ENCODE peak calls at places on chromosomes 1 and 21, in nine cellular contexts. A is astrocyte; G is ovary; U is H9; T is psoas muscle; S is aorta; Z is naive thymus-derived CD4-positive, alpha-beta T cell; R is foreskin keratinocyte; C is brain microvascular endothelial cell. M is an unnamed sample.

GRCh38 chr1:232416026-232416568 is 213.8 kb downstream of the SIPA1L2 start:
- DNase-seq in A (no peak), G (no peak), U (no peak), T (no peak), S (no peak), Z (no peak), R (peak; percentile 59), C (no peak), M (no peak)

GRCh38 chr1:221138516-221138915 is 259.3 kb downstream of the HLX start:
- DNase-seq in A (no peak), G (no peak), U (no peak), T (no peak), S (no peak), Z (no peak), R (no peak), C (no peak), M (no peak)

GRCh38 chr1:116916002-116916401 is 6.3 kb downstream of the PTGFRN start:
- DNase-seq in A (no peak), G (no peak), U (no peak), T (no peak), S (no peak), Z (no peak), R (no peak), C (no peak), M (no peak)

GRCh38 chr21:45135122-45135521 is 60.7 kb downstream of the ADARB1 start:
- DNase-seq in A (no peak), G (no peak), U (no peak), T (peak; percentile 61), S (no peak), Z (no peak), R (no peak), C (no peak), M (no peak)

GRCh38 chr21:30391615-30392014 is 4.2 kb upstream of the KRTAP13-1 start:
- DNase-seq in A (no peak), G (no peak), U (no peak), T (no peak), S (no peak), Z (no peak), R (no peak), C (no peak), M (no peak)

GRCh38 chr1:83761084-83761760 is 237.7 kb downstream of the TTLL7 start:
- DNase-seq in A (no peak), G (no peak), U (no peak), T (no peak), S (no peak), Z (no peak), R (no peak), C (no peak), M (no peak)

GRCh38 chr1:180070286-180070685 is 84.4 kb upstream of the QSOX1 start:
- DNase-seq in A (no peak), G (no peak), U (no peak), T (no peak), S (no peak), Z (no peak), R (no peak), C (no peak), M (no peak)

GRCh38 chr1:72288886-72289285 is 6.5 kb upstream of the NEGR1 start:
- DNase-seq in A (no peak), G (no peak), U (no peak), T (no peak), S (no peak), Z (no peak), R (no peak), C (no peak), M (no peak)

GRCh38 chr1:102562380-102562779 is 545.9 kb downstream of the COL11A1 start:
- DNase-seq in A (no peak), G (no peak), U (no peak), T (no peak), S (no peak), Z (no peak), R (no peak), C (no peak), M (no peak)

GRCh38 chr1:66315675-66316074 is 218.3 kb upstream of the SGIP1 start:
- DNase-seq in A (peak; percentile 37), G (no peak), U (no peak), T (no peak), S (no peak), Z (no peak), R (peak; percentile 84), C (no peak), M (no peak)

GRCh38 chr1:205258313-205259176 is 30.8 kb downstream of the TMCC2 start:
- DNase-seq in A (peak; percentile 60), G (no peak), U (no peak), T (peak; percentile 48), S (no peak), Z (no peak), R (peak; percentile 90), C (peak; percentile 79), M (peak; percentile 73)

GRCh38 chr21:42839271-42840231 is 39.8 kb downstream of the WDR4 start:
- DNase-seq in A (no peak), G (peak; percentile 5), U (peak; percentile 30), T (no peak), S (no peak), Z (no peak), R (no peak), C (no peak), M (no peak)

GRCh38 chr1:56627636-56628039 is 17.5 kb upstream of the PRKAA2 start:
- DNase-seq in A (no peak), G (no peak), U (no peak), T (no peak), S (no peak), Z (no peak), R (no peak), C (peak; percentile 39), M (no peak)

GRCh38 chr1:91569411-91570104 is 68.9 kb downstream of the CDC7 start:
- DNase-seq in A (peak; percentile 91), G (peak; percentile 40), U (no peak), T (peak; percentile 87), S (peak; percentile 91), Z (no peak), R (peak; percentile 93), C (peak; percentile 83), M (no peak)

GRCh38 chr1:20792177-20792576 is 5.1 kb upstream of the HP1BP3 start:
- DNase-seq in A (peak; percentile 91), G (peak; percentile 50), U (no peak), T (no peak), S (no peak), Z (no peak), R (no peak), C (peak; percentile 43), M (no peak)

GRCh38 chr1:30088594-30089556 is 634.5 kb downstream of the MATN1 start:
- DNase-seq in A (no peak), G (no peak), U (no peak), T (no peak), S (no peak), Z (no peak), R (no peak), C (no peak), M (no peak)

GRCh38 chr1:208047476-208047934 is 136.6 kb upstream of the CD34 start:
- DNase-seq in A (peak; percentile 48), G (peak; percentile 96), U (no peak), T (peak; percentile 85), S (peak; percentile 80), Z (no peak), R (peak; percentile 73), C (peak; percentile 10), M (peak; percentile 53)
- H3K27ac ChIP-seq in A (no peak overlapping the region), G (peak overlapping the region; percentile 40), U (no peak overlapping the region), T (peak overlapping the region; percentile 66), S (peak overlapping the region; percentile 49), Z (no peak overlapping the region), R (no peak overlapping the region), C (no peak overlapping the region), M (no peak overlapping the region)

GRCh38 chr1:13790290-13791035 is 90.5 kb downstream of the PRDM2 start:
- DNase-seq in A (no peak), G (no peak), U (no peak), T (no peak), S (no peak), Z (no peak), R (no peak), C (no peak), M (no peak)
- H3K27ac ChIP-seq in A (no peak overlapping the region), G (no peak overlapping the region), U (no peak overlapping the region), T (peak overlapping the region; percentile 82), S (no peak overlapping the region), Z (no peak overlapping the region), R (no peak overlapping the region), C (no peak overlapping the region), M (no peak overlapping the region)

GRCh38 chr1:6958407-6958806 is 173.2 kb downstream of the CAMTA1 start:
- DNase-seq in A (no peak), G (peak; percentile 61), U (no peak), T (no peak), S (no peak), Z (no peak), R (no peak), C (no peak), M (no peak)

GRCh38 chr1:6957341-6957740 is 172.1 kb downstream of the CAMTA1 start:
- DNase-seq in A (no peak), G (no peak), U (no peak), T (no peak), S (no peak), Z (no peak), R (no peak), C (no peak), M (no peak)

GRCh38 chr1:6960291-6960758 is 175.1 kb downstream of the CAMTA1 start:
- DNase-seq in A (peak; percentile 55), G (peak; percentile 59), U (no peak), T (peak; percentile 50), S (no peak), Z (no peak), R (peak; percentile 11), C (no peak), M (peak; percentile 23)

GRCh38 chr1:6961289-6961688 is 176.0 kb downstream of the CAMTA1 start:
- DNase-seq in A (no peak), G (no peak), U (no peak), T (no peak), S (no peak), Z (no peak), R (no peak), C (no peak), M (no peak)

GRCh38 chr1:6959491-6959890 is 174.2 kb downstream of the CAMTA1 start:
- DNase-seq in A (no peak), G (no peak), U (no peak), T (no peak), S (no peak), Z (no peak), R (no peak), C (no peak), M (no peak)
- H3K27ac ChIP-seq in A (no peak overlapping the region), G (no peak overlapping the region), U (no peak overlapping the region), T (peak overlapping the region; percentile 71), S (no peak overlapping the region), Z (no peak overlapping the region), R (no peak overlapping the region), C (no peak overlapping the region), M (no peak overlapping the region)

DNA sequence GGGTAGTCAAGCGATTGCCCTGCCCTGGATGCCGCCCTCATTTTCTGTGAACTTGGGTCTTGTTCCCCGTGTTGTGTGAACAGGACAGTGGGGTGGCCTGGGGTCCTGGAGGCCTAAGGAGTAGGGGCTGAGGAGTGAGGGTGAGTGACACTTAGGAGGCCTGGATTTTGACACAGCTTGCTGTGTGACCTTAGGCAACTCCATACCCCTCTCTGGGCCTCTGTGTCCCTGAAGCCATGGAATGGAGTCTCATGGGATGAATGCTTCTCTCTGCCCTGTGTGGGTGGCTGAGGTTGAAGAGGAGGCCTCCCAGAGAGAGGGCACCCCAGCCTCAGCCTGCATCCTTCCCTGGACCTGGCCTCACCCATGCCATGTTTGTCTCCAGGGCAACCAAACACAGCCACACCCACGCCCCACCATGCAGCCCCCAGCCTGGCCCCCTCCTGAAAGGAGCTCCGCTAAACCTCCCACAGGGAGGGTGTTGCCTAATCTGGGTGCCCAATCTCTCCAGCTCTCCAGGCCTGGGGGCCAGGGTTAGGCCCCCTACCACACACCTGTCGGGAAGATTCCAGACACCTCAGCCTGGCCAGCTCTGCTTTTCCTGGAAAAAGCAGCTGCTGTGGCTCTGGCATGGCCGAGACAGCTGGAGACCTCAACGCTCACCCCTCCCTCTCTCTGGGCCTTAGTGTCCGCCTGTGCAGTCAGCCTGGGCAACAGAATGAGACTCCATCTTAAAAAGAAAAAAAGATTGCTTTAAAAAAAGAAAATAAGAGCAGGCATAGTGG is 9.9 kb downstream of the MYOM3 start:
- DNase-seq in A (no peak), G (no peak), U (no peak), T (no peak), S (no peak), Z (no peak), R (no peak), C (no peak), M (no peak)
- H3K27ac ChIP-seq in A (no peak overlapping the region), G (no peak overlapping the region), U (no peak overlapping the region), T (peak overlapping the region; percentile 47), S (no peak overlapping the region), Z (no peak overlapping the region), R (no peak overlapping the region), C (no peak overlapping the region), M (no peak overlapping the region)